ENCODE peak calls at places on chromosomes 2 and 18, in five cellular contexts. Q, V, S, P and O are unnamed samples.

GRCh38 chr2:32061973-32062861 is 1.1 kb upstream of the SPAST start:
- DNase-seq in Q (no peak), V (no peak), S (no peak), P (peak; percentile 62), O (peak; percentile 24)

GRCh38 chr2:118059919-118060478 is 28.3 kb upstream of the INSIG2 start:
- DNase-seq in Q (no peak), V (no peak), S (no peak), P (no peak), O (peak; percentile 70)

GRCh38 chr2:56184500-56184996 is 758 bp downstream of the CCDC85A start:
- DNase-seq in Q (no peak), V (peak; percentile 33), S (no peak), P (no peak), O (peak; percentile 47)

GRCh38 chr2:217160978-217161973 is 301.4 kb upstream of the TNP1 start:
- DNase-seq in Q (peak; percentile 23), V (no peak), S (no peak), P (no peak), O (no peak)

GRCh38 chr2:237556773-237557632 is 9.4 kb upstream of the PRLH start:
- DNase-seq in Q (no peak), V (no peak), S (no peak), P (no peak), O (no peak)

GRCh38 chr2:73983322-73984202 is 1.1 kb upstream of the TET3 start:
- DNase-seq in Q (peak; percentile 68), V (no peak), S (no peak), P (peak; percentile 56), O (no peak)

GRCh38 chr2:213199871-213200270 is 48.5 kb upstream of the IKZF2 start:
- DNase-seq in Q (no peak), V (no peak), S (no peak), P (no peak), O (no peak)

GRCh38 chr18:70126832-70127231 is 78.7 kb downstream of the RTTN start:
- DNase-seq in Q (no peak), V (no peak), S (no peak), P (no peak), O (no peak)

GRCh38 chr2:223771480-223771879 is 65.9 kb downstream of the AP1S3 start:
- DNase-seq in Q (no peak), V (no peak), S (no peak), P (no peak), O (no peak)

GRCh38 chr2:72103161-72103560 is 44.5 kb downstream of the CYP26B1 start:
- DNase-seq in Q (no peak), V (no peak), S (no peak), P (no peak), O (no peak)

GRCh38 chr18:65544701-65545100 is 206.1 kb upstream of the CDH7 start:
- DNase-seq in Q (no peak), V (no peak), S (no peak), P (no peak), O (no peak)